ENCODE peak calls at places on chromosomes 16 and 17, in nine cellular contexts. O is GM04504, R is MCF 10A, B is astrocyte of the hippocampus, Y is neural progenitor cell, E is AG04450, F is Kasumi-1, J is renal cortical epithelial cell, M is epithelial cell of esophagus. D is an unnamed sample.
A peak's percentile ranks its signal among the peaks of the same experiment; 100 is the strongest.

GRCh38 chr16:47728229-47728628 is 267.1 kb downstream of the PHKB start:
- DNase-seq in O (no peak), R (no peak), B (no peak), Y (no peak), E (no peak), F (no peak), J (no peak), M (no peak), D (no peak)

GRCh38 chr17:63961355-63962207 is 11.1 kb downstream of the SCN4A start:
- DNase-seq in O (no peak), R (peak; percentile 40), B (peak; percentile 55), Y (peak; percentile 98), E (no peak), F (no peak), J (peak; percentile 26), M (peak; percentile 66), D (peak; percentile 81)

GRCh38 chr17:42407289-42407836 is 15.7 kb downstream of the CAVIN1 start:
- DNase-seq in O (no peak), R (peak; percentile 96), B (peak; percentile 90), Y (peak; percentile 79), E (no peak), F (peak; percentile 58), J (peak; percentile 83), M (peak; percentile 92), D (peak; percentile 95)

GRCh38 chr16:52634101-52634500 is 87.2 kb upstream of the TOX3 start:
- DNase-seq in O (no peak), R (no peak), B (no peak), Y (no peak), E (no peak), F (no peak), J (no peak), M (no peak), D (no peak)

GRCh38 chr17:73304971-73305786 is 6.6 kb downstream of the CDC42EP4 start:
- DNase-seq in O (peak; percentile 70), R (peak; percentile 84), B (peak; percentile 81), Y (peak; percentile 35), E (no peak), F (no peak), J (peak; percentile 58), M (peak; percentile 56), D (peak; percentile 66)

GRCh38 chr17:31548709-31549108 is 157.2 kb downstream of the RAB11FIP4 start:
- DNase-seq in O (no peak), R (no peak), B (no peak), Y (no peak), E (no peak), F (no peak), J (no peak), M (no peak), D (no peak)

GRCh38 chr17:53722407-53722806 is 100.3 kb upstream of the KIF2B start:
- DNase-seq in O (peak; percentile 96), R (peak; percentile 96), B (peak; percentile 99), Y (no peak), E (peak; percentile 56), F (no peak), J (peak; percentile 100), M (peak; percentile 86), D (no peak)

GRCh38 chr16:67006930-67007658 is 18.7 kb downstream of the CES4A start:
- DNase-seq in O (no peak), R (peak; percentile 52), B (no peak), Y (no peak), E (no peak), F (no peak), J (peak; percentile 61), M (no peak), D (peak; percentile 56)

GRCh38 chr17:48559609-48560451 is 14.9 kb upstream of the HOXB2 start:
- DNase-seq in O (no peak), R (no peak), B (no peak), Y (no peak), E (no peak), F (no peak), J (no peak), M (no peak), D (no peak)

GRCh38 chr16:22206847-22207714 is 1.0 kb downstream of the EEF2K start:
- DNase-seq in O (no peak), R (peak; percentile 87), B (peak; percentile 88), Y (peak; percentile 52), E (no peak), F (peak; percentile 52), J (no peak), M (peak; percentile 63), D (peak; percentile 82)

GRCh38 chr16:50311134-50311528 is 44.8 kb downstream of the ADCY7 start:
- DNase-seq in O (no peak), R (no peak), B (no peak), Y (no peak), E (no peak), F (no peak), J (no peak), M (no peak), D (no peak)

GRCh38 chr17:47197821-47198220 is 8.7 kb upstream of the CDC27 start:
- DNase-seq in O (no peak), R (no peak), B (peak; percentile 51), Y (no peak), E (no peak), F (no peak), J (no peak), M (no peak), D (no peak)

GRCh38 chr17:63675607-63676539 is 24.1 kb downstream of the LIMD2 start:
- DNase-seq in O (peak; percentile 51), R (peak; percentile 89), B (peak; percentile 97), Y (no peak), E (peak; percentile 48), F (peak; percentile 62), J (peak; percentile 53), M (peak; percentile 67), D (peak; percentile 92)

GRCh38 chr16:9258423-9259051 is 167.1 kb downstream of the HAPSTR1 start:
- DNase-seq in O (no peak), R (peak; percentile 49), B (peak; percentile 58), Y (peak; percentile 80), E (no peak), F (no peak), J (no peak), M (peak; percentile 9), D (peak; percentile 32)

GRCh38 chr17:43524945-43525575 is 21.1 kb downstream of the ETV4 start:
- DNase-seq in O (no peak), R (no peak), B (no peak), Y (no peak), E (no peak), F (no peak), J (no peak), M (no peak), D (no peak)

GRCh38 chr17:3998436-3998835 is 34.2 kb upstream of the ATP2A3 start:
- DNase-seq in O (no peak), R (no peak), B (no peak), Y (no peak), E (no peak), F (no peak), J (no peak), M (no peak), D (no peak)

GRCh38 chr16:3101841-3102470 is 2.9 kb upstream of the ZSCAN10 start:
- DNase-seq in O (no peak), R (no peak), B (peak; percentile 20), Y (peak; percentile 91), E (no peak), F (peak; percentile 13), J (no peak), M (no peak), D (no peak)

GRCh38 chr17:15091825-15092224 is 173.3 kb downstream of the PMP22 start:
- DNase-seq in O (no peak), R (peak; percentile 53), B (peak; percentile 7), Y (peak; percentile 37), E (no peak), F (no peak), J (no peak), M (peak; percentile 46), D (no peak)

GRCh38 chr16:74710401-74710800 is 9.7 kb upstream of the MLKL start:
- DNase-seq in O (no peak), R (no peak), B (no peak), Y (no peak), E (no peak), F (no peak), J (no peak), M (no peak), D (no peak)

GRCh38 chr16:11303405-11304138 is 22.4 kb upstream of the PRM1 start:
- DNase-seq in O (no peak), R (no peak), B (no peak), Y (no peak), E (no peak), F (no peak), J (peak; percentile 75), M (peak; percentile 55), D (peak; percentile 91)

GRCh38 chr17:76273923-76274558 is 8.9 kb downstream of the UBALD2 start:
- DNase-seq in O (no peak), R (no peak), B (no peak), Y (no peak), E (no peak), F (no peak), J (no peak), M (no peak), D (no peak)

GRCh38 chr16:85521737-85522042 is 91.4 kb upstream of the GSE1 start:
- DNase-seq in O (no peak), R (no peak), B (peak; percentile 30), Y (no peak), E (no peak), F (no peak), J (no peak), M (no peak), D (no peak)

GRCh38 chr17:42279776-42280630 is 3.8 kb upstream of the STAT5B start:
- DNase-seq in O (no peak), R (no peak), B (no peak), Y (no peak), E (no peak), F (no peak), J (no peak), M (no peak), D (no peak)

GRCh38 chr16:14004719-14005315 is 66.3 kb upstream of the MRTFB start:
- DNase-seq in O (no peak), R (no peak), B (no peak), Y (no peak), E (no peak), F (no peak), J (no peak), M (no peak), D (no peak)

GRCh38 chr16:81808933-81809480 is 29.9 kb downstream of the PLCG2 start:
- DNase-seq in O (no peak), R (no peak), B (no peak), Y (no peak), E (no peak), F (no peak), J (no peak), M (no peak), D (no peak)

GRCh38 chr16:56450901-56451752 is at the start of the genes NUDT21 and OGFOD1:
- DNase-seq in O (peak; percentile 96), R (peak; percentile 98), B (peak; percentile 99), Y (peak; percentile 97), E (peak; percentile 93), F (peak; percentile 99), J (peak; percentile 98), M (peak; percentile 99), D (peak; percentile 95)

GRCh38 chr17:19333132-19333440 is 29.4 kb downstream of the B9D1 start:
- DNase-seq in O (no peak), R (no peak), B (no peak), Y (no peak), E (no peak), F (no peak), J (no peak), M (no peak), D (no peak)

GRCh38 chr17:80887639-80888175 is 103.9 kb upstream of the CHMP6 start:
- DNase-seq in O (no peak), R (no peak), B (no peak), Y (no peak), E (no peak), F (no peak), J (no peak), M (no peak), D (no peak)

GRCh38 chr16:80552277-80552676 is 11.5 kb downstream of the DYNLRB2 start:
- DNase-seq in O (no peak), R (peak; percentile 8), B (no peak), Y (no peak), E (no peak), F (no peak), J (no peak), M (peak; percentile 73), D (no peak)

GRCh38 chr16:88561485-88562369 is 8.5 kb upstream of the ZC3H18 start:
- DNase-seq in O (no peak), R (peak; percentile 46), B (peak; percentile 77), Y (peak; percentile 73), E (peak; percentile 13), F (peak; percentile 27), J (peak; percentile 22), M (peak; percentile 42), D (peak; percentile 42)

GRCh38 chr17:2400474-2400866 is 390 bp downstream of the MNT start:
- DNase-seq in O (no peak), R (peak; percentile 61), B (peak; percentile 72), Y (peak; percentile 90), E (no peak), F (no peak), J (no peak), M (peak; percentile 63), D (peak; percentile 57)

D was measured in thyroid gland.